ENCODE peak calls at places on chromosomes 4 and X, in seven cellular contexts. Y is neural crest cell; F is HTR-8/SVneo; X is stimulated activated CD8-positive, alpha-beta memory T cell treated with anti-CD3 and anti-CD28 coated beads, Interleukin-4, amount 100 ng/mL, for 24 hours; T is activated naive CD4-positive, alpha-beta T cell; H is NCI-H2081; C is cerebellar nuclear complex. S is an unnamed sample.

GRCh38 chr4:72564789-72565188 is 4.2 kb downstream of the ADAMTS3 start:
- DNase-seq in Y (no peak), F (no peak), X (no peak), T (no peak), H (no peak), C (no peak), S (no peak)

GRCh38 chrX:19800821-19801220 is 86.6 kb downstream of the SH3KBP1 start:
- DNase-seq in Y (no peak), F (no peak), X (no peak), T (no peak), H (no peak), C (no peak), S (no peak)

GRCh38 chr4:142435599-142436235 is 410.4 kb downstream of the INPP4B start:
- DNase-seq in Y (no peak), F (no peak), X (no peak), T (no peak), H (no peak), C (no peak), S (peak)

GRCh38 chr4:104901438-104901837 is 245.2 kb upstream of the TET2 start:
- DNase-seq in Y (no peak), F (no peak), X (no peak), T (no peak), H (no peak), C (no peak), S (no peak)

GRCh38 chrX:151742311-151742710 is 7.8 kb downstream of the CNGA2 start:
- DNase-seq in Y (no peak), F (no peak), X (no peak), T (no peak), H (no peak), C (no peak), S (no peak)

GRCh38 chr4:107619065-107619464 is 101.0 kb downstream of the PAPSS1 start:
- DNase-seq in Y (no peak), F (peak), X (no peak), T (no peak), H (no peak), C (no peak), S (no peak)

GRCh38 chr4:93996895-93997294 is 168.3 kb downstream of the ATOH1 start:
- DNase-seq in Y (no peak), F (no peak), X (no peak), T (no peak), H (no peak), C (no peak), S (no peak)

GRCh38 chr4:90030202-90030601 is 97.0 kb upstream of the CCSER1 start:
- DNase-seq in Y (no peak), F (no peak), X (no peak), T (no peak), H (no peak), C (no peak), S (no peak)

GRCh38 chr4:1338752-1339414 is 8.1 kb upstream of the UVSSA start:
- DNase-seq in Y (no peak), F (no peak), X (no peak), T (no peak), H (no peak), C (no peak), S (no peak)

GRCh38 chrX:105564536-105564935 is 257.8 kb upstream of the NRK start:
- DNase-seq in Y (no peak), F (no peak), X (no peak), T (no peak), H (no peak), C (no peak), S (no peak)

GRCh38 chrX:81355436-81355835 is 153.5 kb downstream of the SH3BGRL start:
- DNase-seq in Y (no peak), F (no peak), X (no peak), T (no peak), H (no peak), C (no peak), S (no peak)

GRCh38 chr4:129335263-129335662 is 239.3 kb downstream of the C4orf33 start:
- DNase-seq in Y (no peak), F (no peak), X (no peak), T (no peak), H (peak), C (no peak), S (no peak)

GRCh38 chr4:137370206-137370633 is 162.1 kb downstream of the PCDH18 start:
- DNase-seq in Y (no peak), F (peak), X (no peak), T (no peak), H (no peak), C (no peak), S (no peak)

GRCh38 chr4:139655116-139655515 is 10.5 kb upstream of the MGST2 start:
- DNase-seq in Y (no peak), F (no peak), X (no peak), T (no peak), H (peak), C (no peak), S (no peak)

GRCh38 chrX:134181261-134181660 is 55.7 kb upstream of the CCDC160 start:
- DNase-seq in Y (no peak), F (no peak), X (no peak), T (no peak), H (no peak), C (no peak), S (no peak)

GRCh38 chrX:120358687-120359086 is 3.2 kb upstream of the ATP1B4 start:
- DNase-seq in Y (no peak), F (no peak), X (peak), T (no peak), H (no peak), C (no peak), S (no peak)

GRCh38 chr4:107757860-107758476 is 37.9 kb upstream of the PAPSS1 start:
- DNase-seq in Y (no peak), F (no peak), X (no peak), T (no peak), H (no peak), C (no peak), S (no peak)

GRCh38 chr4:5967783-5968182 is 50.4 kb downstream of the C4orf50 start:
- DNase-seq in Y (no peak), F (no peak), X (no peak), T (no peak), H (no peak), C (no peak), S (no peak)

GRCh38 chrX:73478961-73479360 is 32.1 kb downstream of the CDX4 start:
- DNase-seq in Y (no peak), F (no peak), X (no peak), T (no peak), H (no peak), C (no peak), S (no peak)

GRCh38 chrX:136627381-136627780 is 20.6 kb upstream of the CD40LG start:
- DNase-seq in Y (no peak), F (no peak), X (no peak), T (no peak), H (no peak), C (no peak), S (no peak)

GRCh38 chr4:158824425-158825274 is 55.8 kb downstream of the FNIP2 start:
- DNase-seq in Y (no peak), F (no peak), X (no peak), T (no peak), H (no peak), C (no peak), S (no peak)

GRCh38 chrX:133461226-133461625 is 45.9 kb upstream of the GPC4 start:
- DNase-seq in Y (no peak), F (no peak), X (no peak), T (no peak), H (no peak), C (no peak), S (no peak)

GRCh38 chrX:15816453-15816838 is 26.2 kb downstream of the ZRSR2 start:
- DNase-seq in Y (no peak), F (no peak), X (no peak), T (no peak), H (no peak), C (no peak), S (no peak)